ENCODE peak calls at places on chromosomes 3 and 15, in five cellular contexts. S is H9, M is uterus, T is AG04450, Q is kidney epithelial cell. R is an unnamed sample.

GRCh38 chr15:67091073-67091965 is 25.9 kb downstream of the SMAD3 start:
- DNase-seq in S (no peak), M (peak), T (peak), Q (peak), R (peak)

GRCh38 chr3:150761831-150762661 is 923 bp downstream of the SIAH2 start:
- DNase-seq in S (peak), M (peak), T (no peak), Q (no peak), R (no peak)

GRCh38 chr15:92494791-92495190 is 101.1 kb downstream of the ST8SIA2 start:
- DNase-seq in S (no peak), M (no peak), T (no peak), Q (no peak), R (no peak)

GRCh38 chr15:52128568-52128967 is 16.0 kb upstream of the BCL2L10 start:
- DNase-seq in S (no peak), M (no peak), T (no peak), Q (no peak), R (no peak)

GRCh38 chr3:127768346-127769008 is 53.8 kb downstream of the MGLL start:
- DNase-seq in S (no peak), M (no peak), T (peak), Q (peak), R (no peak)

GRCh38 chr3:72888546-72889309 is 882 bp downstream of the GXYLT2 start:
- DNase-seq in S (peak), M (peak), T (no peak), Q (no peak), R (no peak)

GRCh38 chr3:143443851-143444331 is 324.3 kb downstream of the CHST2 start:
- DNase-seq in S (no peak), M (peak), T (peak), Q (peak), R (peak)

GRCh38 chr3:160963949-160964348 is 141.2 kb downstream of the B3GALNT1 start:
- DNase-seq in S (no peak), M (no peak), T (no peak), Q (no peak), R (no peak)

GRCh38 chr3:177811111-177811510 is 613.8 kb upstream of the TBL1XR1 start:
- DNase-seq in S (no peak), M (no peak), T (no peak), Q (no peak), R (no peak)

GRCh38 chr3:197466586-197467399 is 89.0 kb downstream of the BDH1 start:
- DNase-seq in S (no peak), M (no peak), T (no peak), Q (no peak), R (no peak)

GRCh38 chr3:149919509-149919908 is 51.2 kb downstream of the PFN2 start:
- DNase-seq in S (no peak), M (no peak), T (no peak), Q (no peak), R (no peak)

GRCh38 chr3:37590328-37591079 is 271.2 kb upstream of the CTDSPL start:
- DNase-seq in S (no peak), M (peak), T (no peak), Q (no peak), R (no peak)

GRCh38 chr3:48194446-48195071 is 6.3 kb upstream of the CDC25A start:
- DNase-seq in S (peak), M (peak), T (no peak), Q (peak), R (no peak)

GRCh38 chr3:158718490-158719170 is 13.6 kb downstream of the RARRES1 start:
- DNase-seq in S (no peak), M (no peak), T (peak), Q (peak), R (peak)

GRCh38 chr3:60743631-60744164 is 507.6 kb downstream of the FHIT start:
- DNase-seq in S (peak), M (no peak), T (no peak), Q (no peak), R (no peak)

GRCh38 chr3:126951561-126951960 is 31.4 kb upstream of the PLXNA1 start:
- DNase-seq in S (no peak), M (no peak), T (no peak), Q (no peak), R (no peak)

GRCh38 chr15:52234596-52235541 is 43.7 kb upstream of the GNB5 start:
- DNase-seq in S (no peak), M (no peak), T (no peak), Q (no peak), R (no peak)

GRCh38 chr3:30282052-30282708 is 324.2 kb upstream of the TGFBR2 start:
- DNase-seq in S (peak), M (no peak), T (peak), Q (peak), R (peak)

GRCh38 chr3:118945834-118946233 is 88.8 kb downstream of the IGSF11 start:
- DNase-seq in S (no peak), M (no peak), T (no peak), Q (no peak), R (no peak)

GRCh38 chr3:4897765-4898453 is 81.3 kb upstream of the BHLHE40 start:
- DNase-seq in S (no peak), M (no peak), T (no peak), Q (no peak), R (no peak)

GRCh38 chr3:36981006-36981405 is 11.9 kb downstream of the EPM2AIP1 start:
- DNase-seq in S (no peak), M (no peak), T (no peak), Q (no peak), R (no peak)

GRCh38 chr15:94670436-94671034 is 439.2 kb downstream of the MCTP2 start:
- DNase-seq in S (no peak), M (no peak), T (peak), Q (no peak), R (no peak)

GRCh38 chr3:47315069-47315647 is 32.4 kb downstream of the KLHL18 start:
- DNase-seq in S (no peak), M (no peak), T (no peak), Q (no peak), R (no peak)

GRCh38 chr15:74758736-74759135 is 10.1 kb downstream of the CYP1A2 start:
- DNase-seq in S (no peak), M (no peak), T (no peak), Q (no peak), R (no peak)

GRCh38 chr15:100986158-100986896 is 67.2 kb downstream of the LRRK1 start:
- DNase-seq in S (no peak), M (no peak), T (no peak), Q (no peak), R (no peak)

GRCh38 chr3:55818485-55818884 is 331.4 kb upstream of the WNT5A start:
- DNase-seq in S (no peak), M (no peak), T (no peak), Q (no peak), R (no peak)

GRCh38 chr3:52226229-52226817 is 878 bp upstream of the TLR9 start:
- DNase-seq in S (peak), M (no peak), T (no peak), Q (no peak), R (no peak)

GRCh38 chr3:42751609-42752008 is 21.4 kb downstream of the CCDC13 start:
- DNase-seq in S (peak), M (no peak), T (no peak), Q (no peak), R (no peak)

GRCh38 chr3:110579841-110580550 is 491.6 kb upstream of the NECTIN3 start:
- DNase-seq in S (no peak), M (no peak), T (no peak), Q (no peak), R (no peak)

GRCh38 chr15:77944002-77944867 is 133.3 kb downstream of the TBC1D2B start:
- DNase-seq in S (peak), M (peak), T (peak), Q (peak), R (peak)
- TF ChIP-seq CTCF in S (no peak), M (no peak), T (no peak), Q (no peak), R (peak)

GRCh38 chr3:94716326-94717018 is 653.6 kb downstream of the NSUN3 start:
- DNase-seq in S (no peak), M (no peak), T (no peak), Q (no peak), R (no peak)
- TF ChIP-seq CTCF in S (peak), M (no peak), T (no peak), Q (peak), R (peak)

GRCh38 chr3:170418422-170419300 is at the start of gene CLDN11:
- DNase-seq in S (peak), M (peak), T (peak), Q (no peak), R (no peak)
- TF ChIP-seq CTCF in S (peak), M (no peak), T (peak), Q (no peak), R (peak)

DNA sequence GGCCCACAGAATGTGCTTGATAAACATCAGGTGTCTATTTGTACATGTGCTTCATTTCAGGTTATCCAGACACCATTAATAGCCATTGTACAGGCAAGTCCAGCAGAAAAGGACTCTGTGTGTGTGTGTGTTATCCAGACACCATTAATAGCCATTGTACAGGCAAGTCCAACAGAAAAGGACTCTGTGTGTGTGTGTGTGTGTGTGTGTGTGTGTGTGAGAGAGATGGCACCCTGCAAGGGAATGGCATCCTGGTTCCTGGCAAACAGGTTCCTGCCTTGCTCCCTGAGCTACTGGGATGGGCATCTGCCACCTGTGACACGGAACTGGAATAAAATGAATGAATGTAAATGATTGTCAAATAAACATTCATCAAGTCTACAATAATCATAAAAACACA is 11.7 kb downstream of the SUCLG2 start:
- DNase-seq in S (no peak), M (no peak), T (no peak), Q (no peak), R (no peak)
- TF ChIP-seq CTCF in S (no peak), M (no peak), T (no peak), Q (no peak), R (no peak)

GRCh38 chr3:187295635-187296034 is 4.1 kb upstream of the MASP1 start:
- DNase-seq in S (no peak), M (no peak), T (no peak), Q (no peak), R (no peak)
- TF ChIP-seq CTCF in S (peak), M (no peak), T (peak), Q (peak), R (peak)

GRCh38 chr3:98536456-98537017 is 4.8 kb downstream of the GPR15 start:
- DNase-seq in S (no peak), M (no peak), T (no peak), Q (no peak), R (no peak)
- TF ChIP-seq CTCF in S (no peak), M (no peak), T (no peak), Q (no peak), R (no peak)

GRCh38 chr3:175554761-175555160 is 695.6 kb downstream of the NAALADL2 start:
- DNase-seq in S (no peak), M (no peak), T (no peak), Q (no peak), R (no peak)
- TF ChIP-seq CTCF in S (no peak), M (no peak), T (no peak), Q (no peak), R (no peak)

GRCh38 chr15:65940618-65940909 is 71.3 kb downstream of the RAB11A start:
- DNase-seq in S (no peak), M (no peak), T (no peak), Q (peak), R (no peak)
- TF ChIP-seq CTCF in S (no peak), M (no peak), T (no peak), Q (no peak), R (no peak)

DNA sequence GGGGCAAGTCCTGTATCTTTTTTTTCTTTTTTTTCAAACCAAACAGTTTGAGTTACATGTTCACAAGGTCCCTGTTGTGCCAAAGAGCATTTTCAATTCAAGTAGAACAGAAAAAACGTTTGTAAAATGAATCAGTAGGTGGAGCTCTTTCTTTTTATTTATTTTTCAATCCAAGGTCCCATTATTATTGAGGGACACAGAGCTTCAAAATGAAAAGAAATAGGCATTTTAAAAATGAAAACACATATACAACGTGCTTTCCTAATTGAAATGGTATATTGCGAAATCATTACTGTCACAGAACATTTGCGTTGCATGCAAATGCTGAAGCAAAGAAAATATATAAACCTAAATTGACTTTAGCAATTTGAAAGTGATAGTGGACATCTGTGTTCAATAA is 711.0 kb downstream of the MECOM start:
- DNase-seq in S (no peak), M (no peak), T (no peak), Q (no peak), R (no peak)
- TF ChIP-seq CTCF in S (no peak), M (peak), T (peak), Q (peak), R (peak)

GRCh38 chr15:98648654-98649537 is 557 bp downstream of the IGF1R start:
- DNase-seq in S (no peak), M (peak), T (no peak), Q (no peak), R (no peak)
- TF ChIP-seq CTCF in S (no peak), M (no peak), T (no peak), Q (no peak), R (no peak)